ENCODE peak calls at places on chromosomes 2 and 18, in four cellular contexts. B is spleen, E is heart right ventricle, L is heart left ventricle. W is an unnamed sample. For H3K27me3, the result is how much of the 10 kb centered on the place peaks cover.

GRCh38 chr2:216426166-216426777 is 14.0 kb downstream of the SMARCAL1 start:
- DNase-seq in B (no peak), E (no peak), L (no peak), W (no peak)

GRCh38 chr2:120482334-120482733 is 136.4 kb downstream of the INHBB start:
- DNase-seq in B (peak), E (no peak), L (no peak), W (no peak)

GRCh38 chr2:119438128-119438656 is 6.5 kb downstream of the TMEM37 start:
- DNase-seq in B (no peak), E (no peak), L (no peak), W (no peak)

GRCh38 chr2:240932724-240933047 is 26.6 kb downstream of the CROCC2 start:
- DNase-seq in B (peak), E (no peak), L (no peak), W (no peak)

GRCh38 chr2:130720036-130720435 is 8.8 kb upstream of the GPR148 start:
- DNase-seq in B (no peak), E (no peak), L (no peak), W (no peak)

GRCh38 chr2:196660264-196660663 is 20.7 kb downstream of the CCDC150 start:
- DNase-seq in B (no peak), E (no peak), L (no peak), W (no peak)

GRCh38 chr2:49914281-49914680 is 760.0 kb upstream of the FSHR start:
- DNase-seq in B (no peak), E (no peak), L (no peak), W (no peak)

GRCh38 chr2:216548901-216549321 is 50.3 kb downstream of the RPL37A start:
- DNase-seq in B (no peak), E (peak), L (peak), W (no peak)

DNA sequence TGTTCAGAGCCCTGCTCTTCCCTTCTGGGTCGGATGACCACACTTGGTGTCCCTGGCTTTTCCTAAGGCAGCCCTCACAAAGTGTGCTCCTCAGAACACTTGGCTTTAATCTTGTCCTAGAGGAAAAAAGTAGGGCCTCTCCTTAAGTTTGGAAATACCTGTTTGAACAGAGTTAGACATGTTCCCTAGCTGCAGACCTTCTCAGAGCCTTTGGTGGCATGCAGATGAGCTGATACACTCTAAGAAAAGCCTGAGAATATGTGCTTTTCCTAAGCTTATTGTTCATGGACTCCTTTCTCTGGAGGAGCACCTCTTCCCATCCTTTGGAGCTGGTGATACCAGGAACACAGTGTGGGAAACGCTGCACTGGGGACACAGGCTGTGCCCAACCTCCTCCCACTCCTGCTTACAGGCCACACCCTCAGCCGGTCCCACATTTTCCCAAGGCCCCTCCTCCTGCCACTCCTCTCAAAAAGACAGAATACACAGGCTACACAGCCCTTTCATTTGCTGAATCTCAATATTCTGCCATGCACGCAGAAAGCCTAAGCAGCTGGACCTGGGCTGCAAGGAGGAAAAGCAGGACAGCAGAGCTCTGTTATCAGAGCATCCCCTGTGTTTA is 443.6 kb downstream of the NBAS start:
- DNase-seq in B (no peak), E (no peak), L (no peak), W (no peak)
- H3K27me3 ChIP-seq in B (under half), E (under half), L (under half), W (under half)

DNA sequence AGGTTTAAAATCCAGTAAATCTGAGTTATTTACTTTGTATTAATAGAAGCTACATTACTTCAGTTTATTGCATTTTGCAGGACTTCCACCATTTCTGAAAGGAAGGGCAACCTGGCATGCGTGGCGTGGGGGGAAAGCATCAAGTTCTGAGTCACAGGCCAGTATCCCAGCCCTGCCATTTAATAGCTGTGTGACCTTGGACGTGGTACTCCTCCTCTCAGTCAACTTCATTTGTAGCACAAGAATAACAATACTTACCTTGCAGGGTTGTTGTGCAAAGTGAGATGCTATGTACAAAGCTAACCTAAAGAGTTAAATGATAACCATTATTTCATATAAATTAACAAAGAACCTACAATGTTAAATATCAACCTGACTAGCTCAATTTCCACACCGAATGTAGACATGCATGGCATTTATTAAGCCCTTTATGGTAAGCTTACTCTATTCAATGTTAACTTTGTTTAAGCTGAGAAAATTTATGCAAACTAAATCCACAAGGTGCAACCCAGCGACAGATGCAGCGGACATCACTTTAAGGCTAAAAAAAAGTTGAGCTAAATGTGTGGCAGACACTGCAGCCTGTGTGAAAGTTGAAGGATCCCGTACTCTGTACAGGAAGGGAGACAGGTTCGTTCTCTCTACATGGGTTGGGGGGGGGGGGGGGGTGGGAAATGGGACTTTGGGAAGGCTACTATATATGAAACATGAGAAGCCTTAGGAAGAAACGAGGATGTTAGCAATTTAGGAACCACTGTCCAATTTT is 17.2 kb upstream of the STPG4 start:
- DNase-seq in B (no peak), E (no peak), L (no peak), W (peak)
- H3K4me3 ChIP-seq in B (no peak), E (no peak), L (no peak), W (peak)

DNA sequence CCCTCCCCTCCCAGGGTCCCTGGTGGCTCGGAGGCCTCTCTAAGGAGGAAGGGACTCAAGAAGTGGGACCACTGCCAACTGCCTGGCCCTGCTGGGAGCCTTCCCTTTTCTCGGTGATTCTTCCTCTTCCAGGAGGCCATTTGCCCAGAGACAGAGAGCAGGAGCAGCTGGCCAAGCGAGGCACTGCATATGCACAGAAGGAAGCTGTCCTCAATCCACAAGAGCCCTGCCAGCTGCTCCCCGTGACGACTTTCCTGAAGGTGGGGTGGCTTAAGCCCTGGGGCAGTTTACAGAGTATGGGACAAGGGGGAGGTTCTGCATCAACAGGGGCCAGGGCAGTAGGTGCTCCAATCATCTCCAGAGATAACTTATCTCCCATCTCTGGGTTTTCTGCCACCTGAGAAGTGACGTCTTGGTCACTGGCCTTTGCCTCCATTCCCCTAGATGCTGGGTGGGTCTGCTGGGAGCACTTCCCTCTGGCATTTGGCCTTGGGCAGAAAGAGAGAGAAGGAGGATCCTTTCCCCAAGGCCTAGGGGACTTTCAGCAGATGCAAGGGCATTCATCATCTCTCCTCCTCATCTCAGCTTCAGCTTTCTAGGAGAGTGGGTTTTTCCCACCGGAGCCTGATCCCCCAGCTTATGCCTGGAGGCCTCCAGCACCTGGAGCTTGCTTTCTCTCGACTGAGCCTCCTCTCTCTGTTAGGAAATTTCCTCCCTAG is 28.5 kb downstream of the CIB4 start:
- DNase-seq in B (peak), E (peak), L (peak), W (no peak)
- H3K27me3 ChIP-seq in B (under half), E (under half), L (under half), W (under half)

DNA sequence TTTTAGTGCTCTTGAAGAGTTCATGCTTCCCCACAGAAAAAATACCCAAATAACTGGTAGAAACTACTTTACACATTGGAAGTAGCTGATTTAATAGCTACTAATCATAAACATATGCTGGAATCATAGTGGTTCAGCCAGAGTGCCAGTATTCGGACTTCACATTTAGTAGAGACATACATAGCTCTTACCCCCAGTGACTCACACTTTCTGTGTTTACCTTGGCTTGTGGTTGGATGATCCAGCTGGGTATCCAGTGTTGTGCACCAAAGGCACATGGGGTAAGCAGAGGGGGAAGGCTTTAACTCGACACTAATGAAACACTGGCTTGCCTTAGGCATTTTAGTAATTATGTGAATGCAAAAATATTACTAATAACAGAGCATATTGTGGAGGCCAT is 18.1 kb downstream of the ARHGAP28 start:
- DNase-seq in B (no peak), E (no peak), L (no peak), W (no peak)
- H3K4me3 ChIP-seq in B (no peak), E (no peak), L (no peak), W (no peak)

DNA sequence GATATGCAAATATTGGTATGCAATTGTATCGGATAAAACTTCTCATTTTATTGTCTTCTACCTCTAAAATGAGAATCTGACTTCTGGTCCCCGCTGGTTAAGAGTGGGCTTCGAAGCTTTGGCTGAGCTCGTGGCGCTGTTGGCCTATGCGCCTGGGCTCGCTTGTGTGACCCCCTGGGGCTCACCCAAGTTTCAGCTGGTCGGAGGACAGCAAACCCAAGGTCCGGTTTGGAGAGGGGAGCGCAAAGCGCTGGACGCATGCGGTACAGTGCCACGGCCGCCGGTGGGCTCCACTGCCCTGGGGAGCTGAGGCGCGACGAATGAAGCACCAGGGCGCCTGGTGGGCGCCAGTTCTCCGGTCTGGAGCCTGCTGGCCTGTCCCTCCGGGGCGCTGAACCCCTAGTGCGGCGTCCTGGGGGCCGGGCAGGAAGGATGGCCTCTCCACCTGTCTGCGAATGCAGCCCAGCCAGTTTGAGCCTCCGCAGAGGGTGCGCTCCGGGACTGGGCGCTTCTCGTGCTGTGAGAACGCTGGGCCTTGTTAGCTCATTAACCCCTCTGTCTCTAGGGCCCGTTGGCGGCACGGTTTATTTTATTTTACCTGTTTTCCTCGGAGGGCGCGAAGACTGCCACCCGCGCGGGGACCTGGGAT is 10.3 kb downstream of the MEIS1 start:
- DNase-seq in B (no peak), E (no peak), L (peak), W (no peak)
- H3K27me3 ChIP-seq in B (under half), E (half or more), L (under half), W (under half)

GRCh38 chr2:37322368-37322767 is 2.3 kb downstream of the PRKD3 start:
- DNase-seq in B (no peak), E (no peak), L (no peak), W (no peak)
- H3K4me3 ChIP-seq in B (no peak), E (no peak), L (no peak), W (no peak)